ENCODE peak calls at places on chromosomes 3 and 15, in nine cellular contexts. P, E, H, J, T, R, M, Q and S are unnamed samples.

GRCh38 chr15:51318382-51319150 is 19.8 kb downstream of the CYP19A1 start:
- DNase-seq in R (no peak), E (no peak), Q (no peak), J (no peak), T (no peak), M (no peak), P (peak), H (no peak), S (no peak)

GRCh38 chr3:135975053-135975452 is 9.5 kb downstream of the PPP2R3A start:
- DNase-seq in M (no peak), T (no peak), J (no peak), H (no peak), Q (no peak), R (no peak), P (no peak), E (no peak), S (no peak)

GRCh38 chr15:78830514-78831228 is 19.4 kb upstream of the ADAMTS7 start:
- DNase-seq in M (no peak), H (no peak), P (peak), Q (no peak), E (no peak), R (no peak), T (no peak), J (peak), S (peak)

GRCh38 chr15:81531141-81531592 is 157.2 kb upstream of the TMC3 start:
- DNase-seq in M (no peak), T (peak), P (no peak), R (no peak), Q (no peak), J (peak), E (peak), H (peak), S (no peak)

GRCh38 chr3:139937674-139938279 is 2.8 kb downstream of the CLSTN2 start:
- DNase-seq in T (peak), J (peak), E (peak), R (peak), H (peak), Q (peak), M (peak), P (peak), S (peak)

GRCh38 chr3:180119567-180119966 is 82.8 kb upstream of the PEX5L start:
- DNase-seq in T (no peak), H (no peak), Q (no peak), J (no peak), M (no peak), P (no peak), E (no peak), R (no peak), S (no peak)

GRCh38 chr3:21551019-21551418 is 200.0 kb downstream of the ZNF385D start:
- DNase-seq in H (peak), J (peak), Q (peak), E (peak), P (peak), T (no peak), M (no peak), R (no peak), S (no peak)

GRCh38 chr3:142784228-142784627 is 60.4 kb downstream of the TRPC1 start:
- DNase-seq in T (no peak), H (no peak), R (no peak), P (no peak), Q (no peak), J (no peak), E (no peak), M (no peak), S (no peak)

GRCh38 chr3:49313902-49314676 is 25.8 kb downstream of the USP4 start:
- DNase-seq in P (peak), H (no peak), M (no peak), E (no peak), J (no peak), R (no peak), Q (no peak), T (no peak), S (no peak)

GRCh38 chr15:33934396-33934795 is 33.9 kb upstream of the CHRM5 start:
- DNase-seq in H (no peak), P (peak), R (no peak), E (no peak), T (no peak), J (no peak), Q (no peak), M (no peak), S (no peak)

GRCh38 chr15:52424856-52425431 is 103.7 kb downstream of the MYO5A start:
- DNase-seq in J (no peak), P (no peak), H (no peak), R (no peak), T (no peak), E (no peak), Q (no peak), M (no peak), S (no peak)

GRCh38 chr3:105473521-105474223 is 107.0 kb downstream of the ALCAM start:
- DNase-seq in M (no peak), R (no peak), J (no peak), T (peak), E (peak), H (peak), P (peak), Q (no peak), S (no peak)

GRCh38 chr15:75508741-75509532 is 57.4 kb upstream of the SIN3A start:
- DNase-seq in E (peak), P (peak), T (no peak), Q (peak), J (peak), H (peak), R (peak), M (peak), S (peak)

GRCh38 chr3:63656791-63657190 is 4.3 kb downstream of the SNTN start:
- DNase-seq in R (no peak), M (no peak), E (peak), T (no peak), J (no peak), Q (no peak), P (peak), H (no peak), S (no peak)

GRCh38 chr3:32411442-32411841 is 19.8 kb downstream of the CMTM7 start:
- DNase-seq in M (no peak), P (no peak), Q (no peak), E (no peak), J (no peak), T (no peak), R (no peak), H (no peak), S (no peak)

GRCh38 chr3:189233225-189233858 is 61.6 kb downstream of the TPRG1 start:
- DNase-seq in P (peak), J (peak), Q (peak), T (peak), E (peak), H (peak), R (peak), M (peak), S (peak)

GRCh38 chr15:66387176-66388056 is 704 bp downstream of the MAP2K1 start:
- DNase-seq in R (no peak), T (peak), J (peak), E (peak), M (peak), P (peak), Q (peak), H (peak), S (peak)
- TF ChIP-seq EZH2phosphoT487 in R (no peak), T (no peak), J (no peak), E (no peak), M (no peak), P (no peak), Q (no peak), H (no peak), S (no peak)

DNA sequence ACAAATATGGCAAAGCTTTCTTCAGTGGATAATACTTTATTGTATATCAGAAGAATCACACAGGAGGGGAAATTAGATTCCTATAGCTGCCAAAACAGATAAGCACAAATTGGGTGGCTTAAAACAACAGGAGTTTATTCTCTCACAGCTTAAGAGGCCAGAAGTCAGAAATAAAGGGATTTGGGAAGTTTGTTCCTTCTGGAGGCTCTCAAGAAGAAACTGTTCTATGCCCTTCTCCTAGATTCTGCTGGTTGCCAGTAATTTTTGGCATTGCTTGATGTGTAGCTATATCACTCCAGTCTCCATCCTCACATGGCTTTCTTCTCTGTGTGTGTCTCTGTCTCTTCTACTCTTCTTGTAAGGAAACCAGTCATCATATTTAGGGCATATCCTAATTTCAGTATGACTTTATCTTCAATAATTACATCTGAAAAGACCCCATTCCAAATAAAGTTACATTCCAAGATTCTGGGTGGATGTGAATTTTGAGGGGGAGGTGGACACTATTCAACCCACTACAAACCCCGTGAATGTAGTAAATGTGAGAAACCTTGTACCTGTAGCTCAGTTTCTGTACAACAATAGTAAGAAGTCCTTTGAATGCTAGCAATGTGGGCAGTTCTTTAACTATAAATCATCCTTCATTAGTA is 22.2 kb upstream of the WNT7A start:
- DNase-seq in M (no peak), P (no peak), R (no peak), T (no peak), E (no peak), J (no peak), Q (no peak), H (no peak), S (no peak)
- TF ChIP-seq EZH2phosphoT487 in M (no peak), P (no peak), R (no peak), T (no peak), E (no peak), J (no peak), Q (no peak), H (no peak), S (no peak)

GRCh38 chr3:149586871-149587270 is 71.0 kb downstream of the WWTR1 start:
- DNase-seq in J (no peak), M (no peak), P (peak), Q (no peak), T (no peak), R (peak), H (no peak), E (peak), S (no peak)
- TF ChIP-seq EZH2phosphoT487 in J (no peak), M (no peak), P (no peak), Q (no peak), T (no peak), R (no peak), H (no peak), E (no peak), S (no peak)

GRCh38 chr15:90870354-90871096 is 2.1 kb downstream of the FURIN start:
- DNase-seq in P (peak), T (no peak), E (no peak), R (no peak), J (peak), M (no peak), H (no peak), Q (no peak), S (peak)

GRCh38 chr15:90869140-90869541 is 753 bp downstream of the FURIN start:
- DNase-seq in Q (no peak), H (no peak), J (no peak), P (no peak), E (no peak), M (no peak), T (no peak), R (no peak), S (no peak)

GRCh38 chr15:90871097-90871715 is 2.8 kb downstream of the FURIN start:
- DNase-seq in E (no peak), P (peak), R (no peak), Q (peak), T (peak), M (peak), J (peak), H (peak), S (peak)

GRCh38 chr15:90868261-90868689 is at the start of gene FURIN:
- DNase-seq in E (peak), P (no peak), R (peak), T (no peak), M (no peak), J (no peak), H (no peak), Q (no peak), S (no peak)

DNA sequence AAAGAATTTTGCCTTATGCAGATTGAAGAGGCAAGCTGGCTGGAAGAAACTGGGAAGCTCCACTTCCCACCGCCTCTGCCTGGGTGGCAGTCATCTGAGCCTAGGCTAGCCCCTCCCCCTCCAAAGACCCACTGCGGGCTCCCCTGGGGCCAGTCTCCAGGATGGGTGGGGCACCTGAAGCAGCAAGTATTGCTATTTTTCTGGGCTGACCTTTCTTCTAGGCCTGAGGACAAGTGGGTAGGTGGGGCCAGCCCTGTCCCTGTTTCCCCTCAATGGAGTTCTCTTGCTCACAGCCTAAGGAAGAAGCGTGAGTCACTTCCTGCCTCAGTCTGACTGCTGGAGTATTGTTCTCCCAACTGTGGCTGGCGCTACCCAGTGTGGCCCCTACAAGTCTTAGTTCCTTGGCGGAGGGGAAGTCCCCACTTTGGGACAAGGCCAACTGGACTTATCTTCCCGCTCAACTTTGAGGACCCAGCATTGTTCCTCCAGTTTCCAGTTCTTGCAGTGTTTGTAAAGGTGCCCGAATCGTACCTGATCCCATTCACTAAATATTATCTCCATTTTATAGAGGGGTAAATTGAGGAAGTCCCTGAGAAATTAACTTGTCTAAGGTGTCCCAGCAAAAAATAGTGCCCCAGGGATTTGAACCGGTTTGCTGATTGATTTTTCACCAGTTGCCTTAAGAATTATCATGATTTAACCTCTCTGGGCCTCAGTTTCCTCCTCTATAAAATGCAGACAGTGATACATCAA is 1.4 kb downstream of the FURIN start:
- DNase-seq in Q (no peak), E (peak), J (peak), R (peak), T (peak), P (peak), M (no peak), H (peak), S (peak)
- TF ChIP-seq EZH2phosphoT487 in Q (no peak), E (no peak), J (no peak), R (no peak), T (no peak), P (no peak), M (no peak), H (no peak), S (no peak)

DNA sequence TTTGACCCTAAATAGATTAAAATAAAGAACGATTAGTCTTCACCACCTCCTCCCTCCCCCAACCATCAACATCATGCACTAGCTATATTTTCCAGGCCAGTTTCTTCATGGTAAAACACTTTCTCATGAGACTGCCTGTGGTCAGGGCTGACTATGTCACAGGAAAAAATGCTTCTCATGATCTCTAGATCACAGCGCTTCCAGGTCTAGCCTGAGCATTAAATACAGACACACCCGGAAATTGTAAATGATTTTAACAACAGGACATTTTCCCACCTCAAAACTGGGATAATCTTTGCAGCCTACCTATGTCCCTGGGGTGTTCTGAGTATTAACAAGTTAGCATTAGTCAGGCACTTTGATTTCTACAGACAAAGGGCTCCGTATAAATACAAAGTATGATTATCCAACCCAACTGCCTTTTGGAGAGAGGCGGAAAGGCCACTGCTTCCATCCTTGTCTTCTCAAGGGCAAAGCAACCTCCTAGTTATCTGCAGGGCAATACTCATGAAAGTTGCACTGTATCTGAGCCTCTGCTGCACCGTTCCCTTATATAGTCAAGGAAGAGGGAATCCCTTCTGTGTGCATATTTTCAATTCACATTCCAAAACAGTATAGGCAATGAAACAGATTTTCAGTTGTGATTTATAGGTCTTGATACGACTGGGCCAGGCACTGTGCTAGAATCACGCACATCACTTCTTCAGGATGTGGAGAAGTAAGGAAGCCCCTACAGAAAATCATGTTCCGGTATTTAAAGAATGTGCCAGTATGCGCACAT is 455.9 kb downstream of the FOXP1 start:
- DNase-seq in T (no peak), Q (no peak), J (no peak), R (no peak), M (no peak), P (peak), H (peak), E (no peak), S (peak)
- TF ChIP-seq EZH2phosphoT487 in T (no peak), Q (no peak), J (no peak), R (no peak), M (no peak), P (no peak), H (no peak), E (no peak), S (no peak)

DNA sequence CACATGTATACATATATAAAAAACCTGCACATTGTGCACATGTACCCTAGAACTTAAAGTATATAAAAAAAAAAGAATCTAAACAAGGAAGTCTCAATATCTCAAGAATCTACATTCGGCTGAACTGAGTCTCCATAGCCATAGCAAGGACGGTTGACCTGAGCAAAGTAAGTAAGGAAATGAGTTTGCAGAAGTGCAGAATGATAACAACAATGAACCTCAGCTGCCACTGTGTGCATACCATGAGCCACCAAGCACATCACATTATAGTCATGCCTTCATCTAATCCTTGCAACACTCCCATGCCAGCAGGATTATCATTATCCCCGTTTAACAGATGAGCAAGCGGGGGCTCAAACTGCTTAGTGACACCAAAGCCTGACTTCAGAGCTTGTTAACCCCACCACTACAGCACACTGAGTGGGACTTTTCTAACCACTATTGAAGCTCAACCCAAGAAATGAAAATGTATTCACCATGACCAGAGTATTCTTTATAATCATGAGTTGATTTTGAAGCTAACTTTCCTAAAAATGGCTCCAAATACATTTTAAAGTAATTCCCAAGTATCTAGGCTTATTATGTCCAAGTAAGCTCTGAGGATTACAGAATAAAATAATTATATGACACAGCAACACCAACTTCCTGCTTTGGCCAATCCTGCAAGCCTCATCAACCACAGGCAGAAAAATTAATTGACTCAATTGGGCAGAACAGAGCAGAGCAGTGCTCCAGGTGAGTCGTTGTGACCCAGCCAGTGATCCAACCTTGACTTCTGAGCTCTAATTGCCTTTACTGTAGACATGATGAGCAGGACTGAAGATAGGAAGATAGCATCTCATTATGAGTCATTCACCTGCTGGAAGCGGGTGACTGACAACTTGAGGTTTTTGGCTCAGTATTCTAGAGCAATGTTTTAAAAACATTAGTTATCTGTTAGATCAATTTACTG is 47.3 kb upstream of the IL12A start:
- DNase-seq in P (peak), Q (no peak), H (no peak), M (no peak), E (peak), T (no peak), J (no peak), R (no peak), S (no peak)
- TF ChIP-seq EZH2phosphoT487 in P (no peak), Q (no peak), H (no peak), M (no peak), E (no peak), T (no peak), J (no peak), R (no peak), S (no peak)